ENCODE peak calls at places on chromosomes 6 and 20, in five cellular contexts. One of them, this sample, is unnamed.

GRCh38 chr6:24683297-24684296 is 16.7 kb downstream of the ACOT13 start:
- DNase-seq in mesothelial cell of epicardium: no peak
- DNase-seq in CD8-positive, alpha-beta memory T cell: no peak
- DNase-seq in Kasumi-1: no peak
- DNase-seq in NCI-H460: no peak
- DNase-seq in this sample: no peak

GRCh38 chr6:166003569-166003968 is 164.1 kb downstream of the TBXT start:
- DNase-seq in Kasumi-1: no peak
- DNase-seq in mesothelial cell of epicardium: no peak
- DNase-seq in CD8-positive, alpha-beta memory T cell: no peak
- DNase-seq in NCI-H460: no peak
- DNase-seq in this sample: no peak

GRCh38 chr20:41213150-41213820 is 75.9 kb downstream of the PLCG1 start:
- DNase-seq in CD8-positive, alpha-beta memory T cell: no peak
- DNase-seq in Kasumi-1: no peak
- DNase-seq in mesothelial cell of epicardium: no peak
- DNase-seq in NCI-H460: no peak
- DNase-seq in this sample: no peak

GRCh38 chr6:96995903-96996302 is 71.4 kb downstream of the KLHL32 start:
- DNase-seq in NCI-H460: no peak
- DNase-seq in mesothelial cell of epicardium: no peak
- DNase-seq in Kasumi-1: no peak
- DNase-seq in CD8-positive, alpha-beta memory T cell: no peak
- DNase-seq in this sample: no peak

GRCh38 chr6:134510920-134511319 is 193.0 kb upstream of the SGK1 start:
- DNase-seq in mesothelial cell of epicardium: no peak
- DNase-seq in Kasumi-1: peak
- DNase-seq in CD8-positive, alpha-beta memory T cell: no peak
- DNase-seq in NCI-H460: no peak
- DNase-seq in this sample: no peak

GRCh38 chr20:48019496-48019895 is 234.2 kb upstream of the SULF2 start:
- DNase-seq in mesothelial cell of epicardium: no peak
- DNase-seq in NCI-H460: no peak
- DNase-seq in Kasumi-1: no peak
- DNase-seq in CD8-positive, alpha-beta memory T cell: no peak
- DNase-seq in this sample: no peak

GRCh38 chr6:152697634-152698033 is at the start of gene MYCT1:
- DNase-seq in mesothelial cell of epicardium: no peak
- DNase-seq in CD8-positive, alpha-beta memory T cell: no peak
- DNase-seq in Kasumi-1: no peak
- DNase-seq in NCI-H460: no peak
- DNase-seq in this sample: peak

GRCh38 chr20:53595018-53595378 is 1.4 kb upstream of the ZNF217 start:
- DNase-seq in Kasumi-1: peak
- DNase-seq in mesothelial cell of epicardium: no peak
- DNase-seq in CD8-positive, alpha-beta memory T cell: no peak
- DNase-seq in NCI-H460: no peak
- DNase-seq in this sample: no peak

GRCh38 chr20:17655865-17656489 is 26.1 kb downstream of the RRBP1 start:
- DNase-seq in NCI-H460: no peak
- DNase-seq in mesothelial cell of epicardium: no peak
- DNase-seq in CD8-positive, alpha-beta memory T cell: no peak
- DNase-seq in Kasumi-1: no peak
- DNase-seq in this sample: no peak

GRCh38 chr6:125154184-125155135 is 887 bp downstream of the TPD52L1 start:
- DNase-seq in mesothelial cell of epicardium: peak
- DNase-seq in CD8-positive, alpha-beta memory T cell: no peak
- DNase-seq in NCI-H460: peak
- DNase-seq in Kasumi-1: peak
- DNase-seq in this sample: peak

GRCh38 chr6:69338431-69339162 is 458.2 kb downstream of the LMBRD1 start:
- DNase-seq in CD8-positive, alpha-beta memory T cell: no peak
- DNase-seq in NCI-H460: no peak
- DNase-seq in Kasumi-1: no peak
- DNase-seq in mesothelial cell of epicardium: no peak
- DNase-seq in this sample: no peak

GRCh38 chr20:54132612-54133433 is 41.0 kb downstream of the CYP24A1 start:
- DNase-seq in NCI-H460: peak
- DNase-seq in CD8-positive, alpha-beta memory T cell: no peak
- DNase-seq in Kasumi-1: peak
- DNase-seq in mesothelial cell of epicardium: no peak
- DNase-seq in this sample: no peak

GRCh38 chr6:24574809-24575208 is 71.2 kb downstream of the KIAA0319 start:
- DNase-seq in mesothelial cell of epicardium: no peak
- DNase-seq in NCI-H460: no peak
- DNase-seq in Kasumi-1: no peak
- DNase-seq in CD8-positive, alpha-beta memory T cell: no peak
- DNase-seq in this sample: no peak

GRCh38 chr6:157632821-157633220 is 190.2 kb upstream of the SNX9 start:
- DNase-seq in Kasumi-1: no peak
- DNase-seq in mesothelial cell of epicardium: no peak
- DNase-seq in CD8-positive, alpha-beta memory T cell: no peak
- DNase-seq in NCI-H460: no peak
- DNase-seq in this sample: no peak

This sample was measured in endothelial cell.